ENCODE peak calls at places on chromosome 3, in ten cellular contexts. Y is NCI-H446; Q is frontal cortex; V is RWPE1; K is left colon; M is A172; I is GM04503; E is NB4; L is MV-4-11; Z is activated naive CD4-positive, alpha-beta T cell treated with Interleukin-2 at 50 U/mL for 16 hours. B is an unnamed sample.
A peak's percentile ranks its signal among the peaks of the same experiment; 100 is the strongest.

GRCh38 chr3:189909573-189909972 is 211.1 kb downstream of the P3H2 start:
- DNase-seq in M (no peak), E (no peak), Q (no peak), L (no peak), K (no peak), Y (no peak), I (no peak), Z (no peak), V (peak; percentile 78), B (no peak)

GRCh38 chr3:196694202-196694638 is 17.8 kb downstream of the CEP19 start:
- DNase-seq in Q (peak; percentile 42), E (peak; percentile 43), K (no peak), I (no peak), Y (no peak), L (peak; percentile 49), Z (peak; percentile 17), M (peak; percentile 21), V (peak; percentile 26), B (no peak)

GRCh38 chr3:29796808-29797207 is 515.9 kb downstream of the RBMS3 start:
- DNase-seq in I (no peak), M (no peak), K (no peak), Y (no peak), Q (no peak), L (no peak), Z (no peak), E (no peak), V (no peak), B (no peak)

GRCh38 chr3:132622148-132622547 is 25.1 kb downstream of the ACKR4 start:
- DNase-seq in I (no peak), Y (no peak), M (no peak), L (no peak), V (no peak), K (no peak), Q (no peak), Z (no peak), E (no peak), B (no peak)

GRCh38 chr3:126194713-126195305 is 14.4 kb upstream of the ALDH1L1 start:
- DNase-seq in I (no peak), E (peak; percentile 8), K (no peak), L (no peak), Z (no peak), V (no peak), Y (no peak), Q (no peak), M (peak; percentile 24), B (no peak)

GRCh38 chr3:111547645-111548044 is 5.6 kb downstream of the CD96 start:
- DNase-seq in I (no peak), Z (peak; percentile 39), Y (no peak), L (peak; percentile 84), E (peak; percentile 14), M (no peak), V (no peak), K (no peak), Q (no peak), B (no peak)

GRCh38 chr3:117665311-117665710 is 955.7 kb downstream of the TUSC7 start:
- DNase-seq in E (no peak), I (no peak), Q (no peak), L (no peak), V (no peak), K (no peak), Y (no peak), M (no peak), Z (no peak), B (no peak)

GRCh38 chr3:12280333-12280732 is 8.5 kb upstream of the PPARG start:
- DNase-seq in L (no peak), I (no peak), E (no peak), M (no peak), Q (no peak), K (no peak), Z (no peak), Y (no peak), V (no peak), B (no peak)

GRCh38 chr3:14462738-14463137 is 60.3 kb downstream of the SLC6A6 start:
- DNase-seq in V (peak; percentile 25), Z (no peak), M (no peak), I (no peak), Q (no peak), K (no peak), E (no peak), Y (no peak), L (no peak), B (no peak)

GRCh38 chr3:73393005-73393404 is 231.7 kb downstream of the PDZRN3 start:
- DNase-seq in I (no peak), Q (no peak), E (no peak), L (no peak), Y (no peak), M (no peak), Z (no peak), V (no peak), K (no peak), B (no peak)

GRCh38 chr3:128293930-128294329 is 140.6 kb downstream of the EEFSEC start:
- DNase-seq in V (no peak), Z (no peak), I (no peak), M (no peak), Y (no peak), L (no peak), Q (no peak), E (no peak), K (no peak), B (no peak)

GRCh38 chr3:36124118-36124796 is 256.0 kb upstream of the STAC start:
- DNase-seq in E (peak; percentile 9), Q (no peak), I (peak; percentile 23), Z (no peak), Y (peak; percentile 13), K (no peak), M (peak; percentile 66), L (no peak), V (peak; percentile 18), B (no peak)

GRCh38 chr3:72288955-72289707 is 504.2 kb upstream of the PROK2 start:
- DNase-seq in V (no peak), Z (no peak), L (peak; percentile 38), I (peak; percentile 47), M (peak; percentile 38), Q (peak; percentile 54), E (peak; percentile 38), Y (no peak), K (no peak), B (no peak)

GRCh38 chr3:13050446-13050845 is 22.8 kb downstream of the IQSEC1 start:
- DNase-seq in Q (no peak), V (no peak), E (no peak), K (no peak), M (no peak), Y (no peak), L (no peak), Z (no peak), I (no peak), B (no peak)